ENCODE peak calls at places on chromosome 9, in four cellular contexts. U is hypothalamus, P is GM23248, K is Right ventricle myocardium superior. I is an unnamed sample.

GRCh38 chr9:128412120-128412790 is 8.4 kb upstream of the CERCAM start:
- DNase-seq in U (peak), P (peak), K (no peak), I (peak)

GRCh38 chr9:69168709-69169217 is 5.3 kb upstream of the TJP2 start:
- DNase-seq in U (no peak), P (peak), K (no peak), I (peak)

GRCh38 chr9:94560237-94560636 is 5.4 kb downstream of the PCAT7 start:
- DNase-seq in U (no peak), P (no peak), K (no peak), I (no peak)

GRCh38 chr9:89428901-89429890 is 68.7 kb downstream of the SEMA4D start:
- DNase-seq in U (no peak), P (no peak), K (no peak), I (no peak)

GRCh38 chr9:125635888-125636287 is 71.1 kb downstream of the MAPKAP1 start:
- DNase-seq in U (no peak), P (no peak), K (no peak), I (no peak)

GRCh38 chr9:136694163-136694864 is 7.1 kb upstream of the AGPAT2 start:
- DNase-seq in U (no peak), P (peak), K (peak), I (peak)

GRCh38 chr9:113184089-113184488 is 33.3 kb downstream of the SLC31A2 start:
- DNase-seq in U (no peak), P (no peak), K (no peak), I (no peak)

GRCh38 chr9:88952086-88952615 is 39.1 kb upstream of the S1PR3 start:
- DNase-seq in U (no peak), P (peak), K (no peak), I (no peak)

GRCh38 chr9:109886617-109887016 is 106.6 kb downstream of the PALM2AKAP2 start:
- DNase-seq in U (no peak), P (peak), K (no peak), I (peak)

GRCh38 chr9:124214116-124214515 is 43.6 kb upstream of the NEK6 start:
- DNase-seq in U (no peak), P (no peak), K (no peak), I (no peak)

GRCh38 chr9:130681769-130682489 is 11.7 kb upstream of the EXOSC2 start:
- DNase-seq in U (no peak), P (no peak), K (no peak), I (no peak)

GRCh38 chr9:138010274-138010800 is 132.8 kb downstream of the CACNA1B start:
- DNase-seq in U (no peak), P (no peak), K (peak), I (no peak)

GRCh38 chr9:77848897-77849296 is 182.7 kb downstream of the GNAQ start:
- DNase-seq in U (no peak), P (peak), K (peak), I (peak)

GRCh38 chr9:92247981-92248380 is 45.5 kb downstream of the IARS1 start:
- DNase-seq in U (no peak), P (no peak), K (no peak), I (no peak)

GRCh38 chr9:83538172-83538889 is at the start of gene FRMD3:
- DNase-seq in U (no peak), P (peak), K (peak), I (peak)

GRCh38 chr9:129311638-129312037 is 133.6 kb upstream of the IER5L start:
- DNase-seq in U (no peak), P (no peak), K (no peak), I (no peak)

GRCh38 chr9:129801504-129801903 is 1.5 kb upstream of the TOR1B start:
- DNase-seq in U (no peak), P (no peak), K (no peak), I (no peak)

GRCh38 chr9:111622626-111623025 is 8.5 kb upstream of the DNAJC25 start:
- DNase-seq in U (no peak), P (peak), K (no peak), I (peak)

GRCh38 chr9:88551546-88552137 is 16.7 kb downstream of the NXNL2 start:
- DNase-seq in U (no peak), P (no peak), K (no peak), I (no peak)

GRCh38 chr9:124450241-124450924 is at the start of gene ADGRD2:
- DNase-seq in U (no peak), P (peak), K (no peak), I (peak)

GRCh38 chr9:129949821-129950220 is 93.2 kb downstream of the FNBP1 start:
- DNase-seq in U (no peak), P (no peak), K (no peak), I (no peak)

GRCh38 chr9:91758491-91758981 is 191.5 kb downstream of the ROR2 start:
- DNase-seq in U (no peak), P (peak), K (no peak), I (peak)

GRCh38 chr9:117414906-117415583 is at the start of gene ASTN2:
- DNase-seq in U (no peak), P (no peak), K (no peak), I (no peak)

GRCh38 chr9:33170464-33171156 is 3.5 kb upstream of the B4GALT1 start:
- DNase-seq in U (no peak), P (peak), K (peak), I (peak)

GRCh38 chr9:5951686-5952211 is 61.1 kb downstream of the MLANA start:
- DNase-seq in U (no peak), P (peak), K (no peak), I (peak)

GRCh38 chr9:133114886-133115603 is 6.0 kb downstream of the RALGDS start:
- DNase-seq in U (no peak), P (no peak), K (no peak), I (no peak)

I was measured in PC-3.